ENCODE peak calls at places on chromosome 12, in four cellular contexts. A is left ventricle myocardium inferior, I is heart right ventricle, V is WERI-Rb-1. J is an unnamed sample.

GRCh38 chr12:31246470-31246850 is 79.5 kb downstream of the SINHCAF start:
- DNase-seq in I (no peak), A (no peak), V (no peak), J (no peak)

GRCh38 chr12:21987786-21988185 is 46.6 kb upstream of the ABCC9 start:
- DNase-seq in A (no peak), I (no peak), V (no peak), J (no peak)

GRCh38 chr12:54005853-54006699 is 2.7 kb upstream of the HOXC8 start:
- DNase-seq in A (peak; percentile 87), I (peak; percentile 85), V (peak; percentile 85), J (peak; percentile 88)

GRCh38 chr12:75690556-75690955 is 179.1 kb upstream of the KRR1 start:
- DNase-seq in V (no peak), A (no peak), I (no peak), J (no peak)

GRCh38 chr12:113119980-113120669 is 15.4 kb downstream of the RASAL1 start:
- DNase-seq in A (no peak), V (no peak), I (no peak), J (no peak)

GRCh38 chr12:104536841-104537240 is 80.1 kb downstream of the CHST11 start:
- DNase-seq in A (no peak), V (no peak), I (no peak), J (no peak)

GRCh38 chr12:57590892-57591566 is at the start of gene PIP4K2C:
- DNase-seq in I (peak; percentile 73), V (peak; percentile 82), A (peak; percentile 81), J (peak; percentile 78)

GRCh38 chr12:97609957-97610356 is 147.4 kb downstream of the RMST start:
- DNase-seq in V (no peak), A (no peak), I (no peak), J (no peak)

GRCh38 chr12:106342397-106343212 is 14.9 kb upstream of the POLR3B start:
- DNase-seq in I (peak; percentile 79), V (no peak), A (peak; percentile 80), J (peak; percentile 68)

GRCh38 chr12:132847363-132848356 is 19.0 kb upstream of the GOLGA3 start:
- DNase-seq in I (no peak), V (no peak), A (no peak), J (no peak)

GRCh38 chr12:116274552-116275375 is 2.7 kb downstream of the MED13L start:
- DNase-seq in I (no peak), V (no peak), A (no peak), J (no peak)

GRCh38 chr12:116278259-116278595 is 734 bp upstream of the MED13L start:
- DNase-seq in A (no peak), V (no peak), I (no peak), J (no peak)

GRCh38 chr12:116278667-116279066 is 1.2 kb upstream of the MED13L start:
- DNase-seq in V (no peak), A (no peak), I (no peak), J (no peak)

GRCh38 chr12:116276433-116277216 is 868 bp downstream of the MED13L start:
- DNase-seq in A (peak; percentile 75), I (peak; percentile 71), V (peak; percentile 76), J (peak; percentile 59)

GRCh38 chr12:116277393-116278258 is at the start of gene MED13L:
- DNase-seq in I (peak; percentile 87), V (peak; percentile 85), A (peak; percentile 90), J (peak; percentile 87)
- TF ChIP-seq CTCF in I (peak; percentile 67), V (peak; percentile 18), A (peak; percentile 67), J (peak; percentile 22)

DNA sequence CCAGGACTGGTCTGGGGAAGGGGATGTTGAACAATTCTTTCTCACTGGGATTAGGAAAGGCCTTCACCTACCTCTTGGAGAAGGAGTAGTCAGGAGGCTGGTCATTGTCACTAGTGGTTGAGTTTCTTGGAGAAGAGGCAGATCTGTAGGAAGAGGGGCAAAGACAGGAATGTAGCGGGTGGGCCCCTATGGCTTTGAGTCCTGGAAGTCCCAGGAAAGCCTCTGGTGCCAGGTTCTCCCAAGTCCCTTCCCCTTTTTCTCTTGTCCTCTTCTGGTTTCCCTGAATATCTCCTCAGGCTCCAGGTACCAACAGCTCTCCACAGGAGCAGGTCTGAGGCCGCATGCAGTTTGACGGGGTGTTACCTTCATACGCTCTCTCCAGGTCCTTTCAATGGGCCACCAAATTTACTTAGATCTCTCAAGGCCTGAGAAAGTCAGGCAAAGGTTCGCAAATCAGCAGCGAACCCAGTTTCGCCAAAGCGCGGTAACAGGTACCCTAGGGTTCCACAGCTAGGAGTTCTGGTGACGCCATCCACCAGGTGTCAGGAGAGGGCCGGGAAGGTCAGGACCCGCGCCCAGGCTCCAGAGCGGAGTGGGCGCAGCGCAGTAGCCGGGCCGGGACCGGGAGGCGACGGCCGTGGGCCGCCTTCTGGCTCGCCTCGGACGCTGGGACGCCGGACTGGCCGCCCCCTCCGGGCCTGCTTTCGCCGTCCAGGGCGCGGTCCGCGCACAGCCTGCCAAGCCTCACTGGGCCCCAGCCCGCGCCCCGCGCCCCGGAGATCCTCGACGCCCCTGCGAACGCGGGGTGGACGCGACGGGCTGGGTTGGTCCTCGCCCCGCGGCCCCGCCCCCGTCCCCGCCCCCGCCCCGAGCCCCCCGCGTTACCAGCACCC is 795 bp downstream of the SMAGP start:
- DNase-seq in A (peak; percentile 27), V (peak; percentile 83), I (peak; percentile 26), J (peak; percentile 72)
- TF ChIP-seq CTCF in A (peak; percentile 51), V (peak; percentile 79), I (no peak), J (peak; percentile 31)

GRCh38 chr12:14814082-14814481 is at the start of gene SMCO3:
- DNase-seq in V (no peak), I (no peak), A (no peak), J (no peak)

GRCh38 chr12:14810953-14811483 is 3.0 kb downstream of the SMCO3 start:
- DNase-seq in I (no peak), V (peak; percentile 28), A (no peak), J (no peak)

GRCh38 chr12:14810167-14810952 is 3.6 kb downstream of the SMCO3 start:
- DNase-seq in A (no peak), V (no peak), I (no peak), J (no peak)

DNA sequence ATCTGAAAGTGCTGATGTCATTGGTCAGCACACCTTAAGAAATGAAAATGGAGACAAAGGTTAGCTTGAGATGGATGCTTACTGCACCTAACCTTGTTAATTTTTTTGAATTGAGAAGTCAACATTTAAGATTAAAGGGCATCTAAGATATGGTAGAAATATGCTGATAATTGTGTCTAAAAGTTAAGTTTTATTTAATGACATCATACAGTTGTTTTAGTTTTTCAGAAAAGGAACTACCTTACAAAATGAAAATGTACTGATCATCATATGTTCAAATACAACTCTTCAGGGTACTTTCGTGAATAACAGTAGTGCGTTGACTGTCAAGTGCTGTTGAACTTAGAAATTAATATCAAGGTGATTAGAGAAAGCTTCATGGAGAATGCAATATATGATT is 2.5 kb downstream of the SMCO3 start:
- DNase-seq in I (no peak), V (no peak), A (no peak), J (no peak)
- TF ChIP-seq CTCF in I (no peak), V (no peak), A (no peak), J (no peak)

GRCh38 chr12:44523828-44524227 is 352.3 kb downstream of the NELL2 start:
- DNase-seq in I (no peak), V (no peak), A (no peak), J (no peak)
- TF ChIP-seq CTCF in I (no peak), V (no peak), A (no peak), J (no peak)

DNA sequence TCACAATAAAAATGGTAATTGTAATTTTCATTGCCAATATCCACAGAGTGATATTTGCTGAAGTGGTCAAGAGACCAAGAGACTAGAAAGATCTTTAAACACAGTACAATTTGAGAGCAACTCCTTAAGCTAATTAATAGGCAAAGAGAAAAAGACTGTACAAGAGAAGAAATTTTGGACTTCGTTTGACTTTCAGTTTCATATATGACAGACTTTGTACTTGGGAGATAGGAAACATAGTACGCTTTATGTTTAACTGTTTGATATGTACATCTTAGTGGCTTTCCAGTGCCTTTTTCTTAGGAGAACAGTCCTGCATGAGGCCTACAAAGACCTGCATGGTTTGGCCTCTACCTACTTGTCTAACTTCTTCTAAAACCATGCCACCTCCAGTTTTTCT is 1118.1 kb downstream of the TRHDE start:
- DNase-seq in I (no peak), A (no peak), V (no peak), J (no peak)
- TF ChIP-seq CTCF in I (no peak), A (no peak), V (no peak), J (no peak)

GRCh38 chr12:11677752-11678151 is 28.3 kb downstream of the ETV6 start:
- DNase-seq in V (no peak), A (peak; percentile 63), I (peak; percentile 60), J (no peak)
- TF ChIP-seq CTCF in V (no peak), A (no peak), I (no peak), J (no peak)

DNA sequence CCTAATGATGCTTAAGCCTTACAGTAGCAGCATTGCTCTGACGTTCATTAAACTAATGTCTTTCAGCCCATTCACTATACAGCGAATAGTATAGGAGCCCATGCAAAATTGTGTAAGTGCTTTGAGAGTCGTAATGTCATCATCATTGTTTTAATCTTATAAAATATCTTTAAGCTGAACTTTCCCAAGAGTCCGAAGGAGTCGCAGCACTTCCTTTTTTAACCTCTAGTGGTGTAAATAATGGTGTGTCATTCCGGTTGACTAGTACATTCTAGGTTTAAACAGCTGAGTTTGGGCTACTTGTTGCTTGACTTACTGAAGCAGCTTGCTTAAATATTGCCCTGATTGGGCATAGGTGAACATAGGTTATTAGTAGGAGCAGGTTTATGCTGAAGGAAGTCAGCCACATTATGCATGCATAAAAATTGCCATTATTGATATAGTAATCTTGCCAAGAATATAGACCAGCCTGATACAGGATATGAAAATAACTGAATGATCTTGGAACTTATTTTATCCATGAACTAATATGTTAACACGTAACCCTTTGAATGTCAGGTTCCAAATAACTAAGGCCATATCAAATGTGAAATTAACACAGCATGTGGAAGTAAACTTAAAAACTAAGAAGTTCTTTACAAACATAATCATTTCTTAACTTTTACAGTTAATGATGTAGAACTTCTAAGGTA is 2.6 kb downstream of the WNK1 start:
- DNase-seq in V (no peak), A (no peak), I (no peak), J (no peak)
- TF ChIP-seq CTCF in V (peak; percentile 12), A (peak; percentile 65), I (peak; percentile 5), J (no peak)

GRCh38 chr12:6552140-6552551 is 3.7 kb downstream of the IFFO1 start:
- DNase-seq in I (peak; percentile 77), V (no peak), A (peak; percentile 79), J (no peak)
- TF ChIP-seq CTCF in I (no peak), V (no peak), A (no peak), J (no peak)

DNA sequence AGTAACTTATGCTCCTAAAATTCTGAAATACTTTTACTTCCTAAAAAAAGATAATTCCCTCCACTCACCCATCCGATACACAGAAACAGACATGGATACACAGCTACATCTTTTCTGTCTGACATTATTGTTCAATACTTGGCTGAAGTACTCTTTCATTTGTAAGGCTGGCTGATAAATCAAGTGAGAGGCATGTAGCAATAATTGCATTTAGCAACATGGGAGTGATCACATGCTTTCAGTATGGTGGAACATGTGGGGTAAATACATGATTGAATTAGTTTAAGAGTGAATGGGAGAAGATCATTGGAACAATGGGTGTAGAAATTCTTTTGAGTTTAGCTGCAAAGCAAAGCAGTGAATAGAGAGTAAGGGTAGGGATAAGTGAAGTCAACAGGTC is 25.6 kb downstream of the PTPRQ start:
- DNase-seq in I (no peak), A (no peak), V (no peak), J (no peak)
- TF ChIP-seq CTCF in I (no peak), A (no peak), V (no peak), J (no peak)

J was measured in lung.